ENCODE peak calls at places on chromosomes 13 and 19, in seven cellular contexts. One of them, this sample, is unnamed. For H3K36me3, the result is how much of the 10 kb centered on the place peaks cover.

GRCh38 chr13:24063281-24063851 is 97.2 kb upstream of the SPATA13 start:
- DNase-seq in stomach: no peak
- DNase-seq in heart left ventricle: peak
- DNase-seq in ovary: peak
- DNase-seq in Panc1: no peak
- DNase-seq in tibial artery: no peak
- DNase-seq in transverse colon: no peak
- DNase-seq in this sample: no peak

GRCh38 chr19:4352701-4353121 is 9.3 kb downstream of the MPND start:
- DNase-seq in tibial artery: no peak
- DNase-seq in ovary: peak
- DNase-seq in heart left ventricle: no peak
- DNase-seq in stomach: no peak
- DNase-seq in transverse colon: no peak
- DNase-seq in Panc1: no peak
- DNase-seq in this sample: no peak

GRCh38 chr13:113273856-113274590 is 23.0 kb upstream of the LAMP1 start:
- DNase-seq in heart left ventricle: no peak
- DNase-seq in tibial artery: no peak
- DNase-seq in stomach: no peak
- DNase-seq in Panc1: no peak
- DNase-seq in transverse colon: no peak
- DNase-seq in ovary: no peak
- DNase-seq in this sample: peak

GRCh38 chr19:32186542-32187330 is 158.7 kb upstream of the ZNF507 start:
- DNase-seq in tibial artery: no peak
- DNase-seq in ovary: no peak
- DNase-seq in stomach: no peak
- DNase-seq in transverse colon: no peak
- DNase-seq in heart left ventricle: no peak
- DNase-seq in Panc1: no peak
- DNase-seq in this sample: no peak

GRCh38 chr13:113002206-113002821 is 33.3 kb downstream of the MCF2L start:
- DNase-seq in stomach: no peak
- DNase-seq in tibial artery: no peak
- DNase-seq in transverse colon: peak
- DNase-seq in ovary: no peak
- DNase-seq in Panc1: no peak
- DNase-seq in heart left ventricle: no peak
- DNase-seq in this sample: no peak

GRCh38 chr19:6767357-6768235 is at the start of gene SH2D3A:
- DNase-seq in heart left ventricle: peak
- DNase-seq in tibial artery: no peak
- DNase-seq in Panc1: no peak
- DNase-seq in ovary: no peak
- DNase-seq in stomach: peak
- DNase-seq in transverse colon: peak
- DNase-seq in this sample: peak

GRCh38 chr19:42325896-42326771 is 699 bp downstream of the MEGF8 start:
- DNase-seq in stomach: peak
- DNase-seq in ovary: no peak
- DNase-seq in tibial artery: no peak
- DNase-seq in heart left ventricle: no peak
- DNase-seq in Panc1: no peak
- DNase-seq in transverse colon: no peak
- DNase-seq in this sample: no peak

GRCh38 chr13:40518481-40518882 is 148.0 kb downstream of the FOXO1 start:
- DNase-seq in tibial artery: no peak
- DNase-seq in Panc1: no peak
- DNase-seq in ovary: no peak
- DNase-seq in heart left ventricle: no peak
- DNase-seq in transverse colon: no peak
- DNase-seq in stomach: peak
- DNase-seq in this sample: no peak

GRCh38 chr19:49343127-49343526 is 7.9 kb downstream of the CD37 start:
- DNase-seq in stomach: no peak
- DNase-seq in Panc1: no peak
- DNase-seq in ovary: peak
- DNase-seq in transverse colon: peak
- DNase-seq in heart left ventricle: no peak
- DNase-seq in tibial artery: no peak
- DNase-seq in this sample: no peak

GRCh38 chr13:60654405-60654804 is 257.4 kb downstream of the TDRD3 start:
- DNase-seq in stomach: peak
- DNase-seq in heart left ventricle: peak
- DNase-seq in tibial artery: peak
- DNase-seq in transverse colon: no peak
- DNase-seq in ovary: no peak
- DNase-seq in Panc1: peak
- DNase-seq in this sample: peak

GRCh38 chr19:14410054-14410774 is 8.9 kb downstream of the DDX39A start:
- DNase-seq in Panc1: no peak
- DNase-seq in transverse colon: no peak
- DNase-seq in heart left ventricle: no peak
- DNase-seq in tibial artery: no peak
- DNase-seq in stomach: no peak
- DNase-seq in ovary: no peak
- DNase-seq in this sample: no peak
- H3K36me3 ChIP-seq in Panc1: under half
- H3K36me3 ChIP-seq in transverse colon: under half
- H3K36me3 ChIP-seq in heart left ventricle: half or more
- H3K36me3 ChIP-seq in tibial artery: half or more
- H3K36me3 ChIP-seq in stomach: half or more
- H3K36me3 ChIP-seq in ovary: under half
- H3K36me3 ChIP-seq in this sample: half or more

GRCh38 chr19:1873524-1874473 is 10.4 kb upstream of the KLF16 start:
- DNase-seq in ovary: peak
- DNase-seq in stomach: peak
- DNase-seq in tibial artery: no peak
- DNase-seq in heart left ventricle: peak
- DNase-seq in transverse colon: no peak
- DNase-seq in Panc1: no peak
- DNase-seq in this sample: no peak
- H3K4me3 ChIP-seq in ovary: peak
- H3K4me3 ChIP-seq in stomach: peak
- H3K4me3 ChIP-seq in tibial artery: peak
- H3K4me3 ChIP-seq in heart left ventricle: peak
- H3K4me3 ChIP-seq in transverse colon: no peak
- H3K4me3 ChIP-seq in Panc1: peak
- H3K4me3 ChIP-seq in this sample: no peak

DNA sequence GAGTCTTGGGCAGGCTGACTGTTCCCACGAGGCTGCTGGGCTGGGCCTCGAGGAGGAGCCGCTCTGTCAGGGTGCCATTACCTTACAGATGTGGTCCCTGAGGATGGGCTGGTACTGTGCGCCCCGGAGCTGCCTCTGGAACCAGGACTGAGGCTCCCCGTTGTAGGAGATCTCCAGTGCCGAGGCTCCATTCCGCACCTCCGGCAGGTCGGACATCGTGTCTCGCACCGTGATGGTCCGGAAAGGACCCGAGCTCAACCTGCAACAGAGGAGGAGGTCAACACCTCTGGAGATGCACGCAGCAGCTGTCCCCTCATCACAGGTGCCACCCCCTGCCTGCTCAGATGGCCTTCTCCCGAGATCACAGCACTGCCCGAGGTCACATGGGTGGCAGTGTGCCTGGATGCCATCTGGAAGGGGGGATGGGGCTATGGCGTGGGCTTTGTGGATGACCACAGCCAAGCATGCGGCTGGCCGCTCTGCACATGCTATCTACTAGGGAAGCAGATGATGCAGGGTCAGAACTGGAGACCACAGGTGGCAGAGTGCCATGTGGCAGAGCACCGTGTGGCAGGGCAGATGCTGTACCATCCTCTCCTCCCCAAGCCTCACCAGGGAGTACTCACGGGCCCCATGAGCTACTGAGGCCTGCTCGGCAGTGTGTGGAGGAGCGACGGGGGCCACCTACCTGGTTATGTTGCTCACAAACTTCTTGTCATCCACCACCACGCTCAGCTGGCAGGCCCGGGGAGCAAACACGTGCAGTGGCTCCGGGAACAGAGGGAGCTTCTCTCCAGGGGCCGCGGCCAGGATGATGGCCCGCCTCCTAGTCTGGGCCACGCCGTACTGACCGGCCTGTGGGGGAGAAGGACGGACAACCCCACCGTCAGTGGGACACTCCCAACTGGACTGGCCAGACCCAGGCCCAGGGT is 18.3 kb upstream of the EIF3G start:
- DNase-seq in tibial artery: no peak
- DNase-seq in Panc1: no peak
- DNase-seq in transverse colon: no peak
- DNase-seq in heart left ventricle: no peak
- DNase-seq in stomach: no peak
- DNase-seq in ovary: no peak
- DNase-seq in this sample: no peak
- H3K36me3 ChIP-seq in tibial artery: half or more
- H3K36me3 ChIP-seq in Panc1: under half
- H3K36me3 ChIP-seq in transverse colon: under half
- H3K36me3 ChIP-seq in heart left ventricle: half or more
- H3K36me3 ChIP-seq in stomach: half or more
- H3K36me3 ChIP-seq in ovary: under half
- H3K36me3 ChIP-seq in this sample: half or more

GRCh38 chr13:109940637-109941036 is 154.3 kb upstream of the IRS2 start:
- DNase-seq in tibial artery: no peak
- DNase-seq in heart left ventricle: no peak
- DNase-seq in transverse colon: no peak
- DNase-seq in stomach: no peak
- DNase-seq in Panc1: no peak
- DNase-seq in ovary: no peak
- DNase-seq in this sample: no peak
- H3K4me3 ChIP-seq in tibial artery: no peak
- H3K4me3 ChIP-seq in heart left ventricle: no peak
- H3K4me3 ChIP-seq in transverse colon: no peak
- H3K4me3 ChIP-seq in stomach: no peak
- H3K4me3 ChIP-seq in Panc1: no peak
- H3K4me3 ChIP-seq in ovary: no peak
- H3K4me3 ChIP-seq in this sample: no peak

GRCh38 chr13:98089826-98090225 is 53.1 kb upstream of the FARP1 start:
- DNase-seq in heart left ventricle: no peak
- DNase-seq in ovary: no peak
- DNase-seq in tibial artery: no peak
- DNase-seq in Panc1: no peak
- DNase-seq in transverse colon: no peak
- DNase-seq in stomach: no peak
- DNase-seq in this sample: no peak
- H3K36me3 ChIP-seq in heart left ventricle: under half
- H3K36me3 ChIP-seq in ovary: under half
- H3K36me3 ChIP-seq in tibial artery: under half
- H3K36me3 ChIP-seq in Panc1: under half
- H3K36me3 ChIP-seq in transverse colon: under half
- H3K36me3 ChIP-seq in stomach: under half
- H3K36me3 ChIP-seq in this sample: under half

GRCh38 chr13:98220188-98220765 is 43.2 kb upstream of the RNF113B start:
- DNase-seq in transverse colon: no peak
- DNase-seq in ovary: no peak
- DNase-seq in tibial artery: no peak
- DNase-seq in heart left ventricle: no peak
- DNase-seq in stomach: no peak
- DNase-seq in Panc1: no peak
- DNase-seq in this sample: no peak
- H3K4me3 ChIP-seq in transverse colon: no peak
- H3K4me3 ChIP-seq in ovary: no peak
- H3K4me3 ChIP-seq in tibial artery: peak
- H3K4me3 ChIP-seq in heart left ventricle: no peak
- H3K4me3 ChIP-seq in stomach: no peak
- H3K4me3 ChIP-seq in Panc1: no peak
- H3K4me3 ChIP-seq in this sample: no peak

GRCh38 chr13:98822238-98822606 is 69.8 kb upstream of the SLC15A1 start:
- DNase-seq in tibial artery: no peak
- DNase-seq in stomach: no peak
- DNase-seq in transverse colon: no peak
- DNase-seq in Panc1: no peak
- DNase-seq in ovary: no peak
- DNase-seq in heart left ventricle: no peak
- DNase-seq in this sample: no peak
- H3K36me3 ChIP-seq in tibial artery: under half
- H3K36me3 ChIP-seq in stomach: half or more
- H3K36me3 ChIP-seq in transverse colon: under half
- H3K36me3 ChIP-seq in Panc1: under half
- H3K36me3 ChIP-seq in ovary: under half
- H3K36me3 ChIP-seq in heart left ventricle: half or more
- H3K36me3 ChIP-seq in this sample: under half

DNA sequence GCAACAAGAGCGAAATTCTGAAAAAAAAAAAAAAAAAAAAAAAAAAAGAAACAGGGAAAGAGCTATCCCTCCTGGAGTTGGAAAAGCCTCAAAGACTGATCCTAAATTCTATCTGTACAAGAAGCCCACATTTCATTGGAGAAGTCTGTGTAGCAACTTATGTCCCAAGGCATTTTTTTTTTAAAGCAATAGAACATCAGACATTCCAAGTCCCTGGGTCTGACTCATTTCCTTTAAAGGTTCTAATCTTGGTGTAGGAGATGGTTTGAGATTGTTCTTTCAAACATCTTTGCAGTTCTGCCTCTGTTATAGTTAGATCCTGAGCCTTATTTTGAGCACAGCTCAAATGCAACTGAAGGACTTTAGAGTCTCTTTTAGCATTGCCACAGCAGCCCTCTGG is 706.5 kb upstream of the MIR17HG start:
- DNase-seq in Panc1: no peak
- DNase-seq in stomach: no peak
- DNase-seq in heart left ventricle: no peak
- DNase-seq in transverse colon: no peak
- DNase-seq in tibial artery: no peak
- DNase-seq in ovary: no peak
- DNase-seq in this sample: peak
- H3K4me3 ChIP-seq in Panc1: no peak
- H3K4me3 ChIP-seq in stomach: no peak
- H3K4me3 ChIP-seq in heart left ventricle: no peak
- H3K4me3 ChIP-seq in transverse colon: no peak
- H3K4me3 ChIP-seq in tibial artery: no peak
- H3K4me3 ChIP-seq in ovary: no peak
- H3K4me3 ChIP-seq in this sample: no peak

This sample was measured in brain microvascular endothelial cell.